ENCODE peak calls at places on chromosomes 12 and 14, in five cellular contexts. N, J, B, U and T are unnamed samples.

GRCh38 chr14:39212034-39212433 is 21.7 kb upstream of the MIA2 start:
- DNase-seq in N (no peak), U (no peak), J (no peak), B (no peak), T (no peak)

GRCh38 chr12:48292030-48292429 is 58.7 kb downstream of the ZNF641 start:
- DNase-seq in J (no peak), N (no peak), B (no peak), U (no peak), T (peak)

GRCh38 chr14:75274045-75274898 is 4.4 kb upstream of the FOS start:
- DNase-seq in J (no peak), B (no peak), U (no peak), N (no peak), T (no peak)

GRCh38 chr14:44989497-44990440 is 27.8 kb downstream of the TOGARAM1 start:
- DNase-seq in J (no peak), N (no peak), U (no peak), B (no peak), T (no peak)

GRCh38 chr12:126588586-126589249 is 1523.5 kb downstream of the AACS start:
- DNase-seq in N (no peak), J (no peak), B (no peak), U (no peak), T (peak)

GRCh38 chr12:119208626-119209061 is 29.9 kb downstream of the HSPB8 start:
- DNase-seq in U (peak), N (peak), B (peak), J (no peak), T (peak)

GRCh38 chr12:48029811-48030650 is 25.8 kb upstream of the COL2A1 start:
- DNase-seq in U (no peak), N (no peak), B (no peak), J (no peak), T (no peak)

GRCh38 chr14:64720190-64720589 is 16.0 kb downstream of the PLEKHG3 start:
- DNase-seq in U (no peak), J (peak), N (no peak), B (peak), T (no peak)

GRCh38 chr12:84056-84455 is 17.5 kb downstream of the IQSEC3 start:
- DNase-seq in U (peak), J (no peak), N (no peak), B (no peak), T (no peak)

GRCh38 chr12:48349471-48349870 is 1.2 kb downstream of the ZNF641 start:
- DNase-seq in B (no peak), J (no peak), N (peak), U (no peak), T (peak)

GRCh38 chr12:49707812-49708147 is 575 bp upstream of the FMNL3 start:
- DNase-seq in J (no peak), B (no peak), N (no peak), U (no peak), T (no peak)

GRCh38 chr12:6853626-6854025 is 1.7 kb downstream of the USP5 start:
- DNase-seq in N (no peak), B (no peak), U (no peak), J (no peak), T (no peak)

GRCh38 chr14:59897757-59898383 is 22.1 kb upstream of the LRRC9 start:
- DNase-seq in B (no peak), N (peak), U (peak), J (peak), T (peak)

GRCh38 chr14:54564799-54565235 is 2.1 kb upstream of the SAMD4A start:
- DNase-seq in N (no peak), J (no peak), B (peak), U (no peak), T (peak)

GRCh38 chr12:124609041-124609984 is 41.9 kb upstream of the NCOR2 start:
- DNase-seq in J (peak), U (peak), N (peak), B (peak), T (peak)

GRCh38 chr14:37124617-37125016 is 47.8 kb downstream of the SLC25A21 start:
- DNase-seq in U (no peak), J (no peak), N (no peak), B (no peak), T (peak)

GRCh38 chr12:119770146-119770545 is 102.2 kb downstream of the PRKAB1 start:
- DNase-seq in J (no peak), N (no peak), U (no peak), B (peak), T (no peak)

GRCh38 chr14:96424104-96424989 is 32.4 kb downstream of the AK7 start:
- DNase-seq in B (peak), U (peak), N (peak), J (peak), T (peak)
- H3K4me3 ChIP-seq in B (peak), U (peak), N (peak), J (peak), T (peak)

DNA sequence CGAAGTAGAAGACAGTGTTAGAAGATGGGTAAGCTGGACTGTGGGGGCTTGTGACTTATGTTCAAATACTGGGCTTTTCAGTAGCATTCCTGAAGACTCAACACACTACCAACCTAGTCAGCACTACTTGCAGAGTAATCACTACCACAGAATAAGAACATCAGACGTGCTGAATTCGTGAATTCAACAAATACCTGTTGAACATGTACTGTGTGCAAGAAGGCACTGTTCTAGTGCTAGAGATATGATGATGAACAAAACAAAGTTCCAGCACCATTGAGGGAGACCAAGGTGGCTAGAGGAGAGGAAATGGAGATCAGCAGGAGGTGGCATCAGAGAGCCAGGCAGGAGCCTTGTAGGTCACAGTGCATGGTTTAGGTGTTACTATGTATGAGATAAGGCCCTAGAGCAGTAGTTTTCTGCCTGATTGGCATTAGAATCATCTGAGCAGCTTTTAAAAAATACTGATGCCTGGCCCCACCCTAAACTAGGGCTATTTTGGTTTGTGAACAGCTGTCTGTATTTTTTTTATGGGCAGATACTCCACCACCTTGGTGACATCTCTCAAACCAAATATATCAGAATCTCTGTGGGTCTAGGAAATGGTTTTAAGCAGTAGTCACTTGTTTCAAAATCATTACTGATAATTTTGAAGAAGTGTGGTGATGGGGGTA is 26.8 kb downstream of the FERMT2 start:
- DNase-seq in B (no peak), J (no peak), N (no peak), U (no peak), T (no peak)
- TF ChIP-seq CTCF in B (peak), J (peak), N (no peak), U (peak), T (no peak)

GRCh38 chr14:32757568-32757967 is 181.1 kb upstream of the NPAS3 start:
- DNase-seq in B (no peak), U (no peak), N (no peak), J (no peak), T (no peak)

GRCh38 chr14:32764131-32764530 is 174.5 kb upstream of the NPAS3 start:
- DNase-seq in N (no peak), B (no peak), U (no peak), J (no peak), T (no peak)

GRCh38 chr14:32761381-32761968 is 177.2 kb upstream of the NPAS3 start:
- DNase-seq in U (no peak), N (no peak), B (no peak), J (no peak), T (peak)

GRCh38 chr14:32763673-32764072 is 175.0 kb upstream of the NPAS3 start:
- DNase-seq in N (no peak), B (no peak), J (no peak), U (no peak), T (no peak)

GRCh38 chr14:32762886-32763285 is 175.8 kb upstream of the NPAS3 start:
- DNase-seq in N (no peak), U (no peak), B (peak), J (no peak), T (peak)
- H3K4me3 ChIP-seq in N (no peak), U (no peak), B (no peak), J (no peak), T (no peak)

GRCh38 chr12:68065687-68066086 is 76.4 kb downstream of the IFNG-AS1 start:
- DNase-seq in J (no peak), U (no peak), B (no peak), N (no peak), T (no peak)
- TF ChIP-seq CTCF in J (no peak), U (no peak), B (no peak), N (no peak), T (no peak)

DNA sequence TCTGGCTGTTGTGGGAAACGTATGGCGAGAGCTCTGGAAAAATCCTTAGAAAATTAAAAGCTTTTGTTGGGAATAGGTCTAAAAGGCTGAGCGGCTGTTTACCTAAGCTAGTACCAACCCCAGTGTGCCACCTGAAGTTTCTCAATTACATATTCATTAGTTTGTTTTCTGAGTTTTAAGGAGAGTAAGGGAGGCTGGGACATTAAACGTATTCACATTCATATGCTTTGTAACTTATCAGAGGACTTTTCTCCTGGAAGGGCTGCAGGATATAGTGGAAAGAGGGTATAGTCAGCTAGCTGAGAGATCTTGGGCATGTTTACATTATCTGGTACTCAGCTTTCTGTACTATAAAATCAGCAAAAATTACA is 1.5 kb upstream of the PAWR start:
- DNase-seq in U (no peak), N (no peak), J (no peak), B (peak), T (no peak)
- H3K4me3 ChIP-seq in U (no peak), N (no peak), J (peak), B (peak), T (peak)

GRCh38 chr12:132164426-132164825 is 20.2 kb downstream of the NOC4L start:
- DNase-seq in U (no peak), N (no peak), J (no peak), B (no peak), T (no peak)

GRCh38 chr12:132161796-132162507 is 17.7 kb downstream of the NOC4L start:
- DNase-seq in N (no peak), U (no peak), J (no peak), B (no peak), T (no peak)

GRCh38 chr12:132163911-132164288 is 19.6 kb downstream of the NOC4L start:
- DNase-seq in N (no peak), B (no peak), J (no peak), U (no peak), T (no peak)

GRCh38 chr12:132162508-132163031 is 18.3 kb downstream of the NOC4L start:
- DNase-seq in B (peak), U (no peak), N (no peak), J (no peak), T (peak)

GRCh38 chr12:132163041-132163910 is 19.0 kb downstream of the NOC4L start:
- DNase-seq in N (no peak), J (no peak), U (no peak), B (no peak), T (no peak)
- TF ChIP-seq CTCF in N (no peak), J (no peak), U (no peak), B (no peak), T (no peak)

DNA sequence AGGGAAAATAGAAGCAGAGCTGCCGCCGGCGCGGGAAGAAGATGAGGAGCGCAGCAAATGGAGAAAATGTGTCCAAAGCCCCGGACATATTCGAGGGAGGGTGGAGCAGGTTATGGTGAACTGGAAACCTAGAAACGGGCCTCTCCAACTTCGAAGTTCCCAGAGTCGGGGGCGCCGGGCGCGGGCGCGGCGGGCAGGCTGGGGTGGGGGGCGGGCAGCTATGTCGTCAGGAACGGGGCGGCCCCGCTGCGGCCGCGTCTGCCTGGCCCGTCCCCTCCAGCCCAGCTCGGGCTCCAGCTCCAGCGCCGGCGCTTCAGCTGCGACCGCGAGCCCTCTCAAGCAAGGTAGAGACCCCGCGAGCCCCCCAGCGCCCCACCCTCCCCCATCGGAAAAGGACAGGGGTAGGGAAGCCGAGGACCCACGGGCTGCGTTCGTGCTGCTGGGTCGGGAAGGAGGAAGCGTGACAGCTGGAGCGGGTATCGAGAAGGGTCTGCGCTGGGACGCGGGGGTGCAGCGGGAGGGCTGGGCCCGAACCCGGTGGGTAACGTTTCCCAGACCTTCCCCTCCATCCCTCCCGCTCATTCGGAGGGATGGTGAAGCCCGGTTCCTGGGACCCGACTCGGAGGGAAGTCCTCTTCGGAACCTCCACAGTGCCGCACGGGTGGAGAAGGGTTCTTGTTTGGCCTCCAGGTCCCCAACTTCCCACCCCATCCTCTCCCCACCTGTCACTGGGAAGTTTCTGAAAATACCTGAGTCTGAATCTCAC is 1.0 kb downstream of the DGKA start:
- DNase-seq in B (peak), J (peak), U (peak), N (peak), T (peak)
- H3K4me3 ChIP-seq in B (peak), J (peak), U (peak), N (peak), T (peak)

DNA sequence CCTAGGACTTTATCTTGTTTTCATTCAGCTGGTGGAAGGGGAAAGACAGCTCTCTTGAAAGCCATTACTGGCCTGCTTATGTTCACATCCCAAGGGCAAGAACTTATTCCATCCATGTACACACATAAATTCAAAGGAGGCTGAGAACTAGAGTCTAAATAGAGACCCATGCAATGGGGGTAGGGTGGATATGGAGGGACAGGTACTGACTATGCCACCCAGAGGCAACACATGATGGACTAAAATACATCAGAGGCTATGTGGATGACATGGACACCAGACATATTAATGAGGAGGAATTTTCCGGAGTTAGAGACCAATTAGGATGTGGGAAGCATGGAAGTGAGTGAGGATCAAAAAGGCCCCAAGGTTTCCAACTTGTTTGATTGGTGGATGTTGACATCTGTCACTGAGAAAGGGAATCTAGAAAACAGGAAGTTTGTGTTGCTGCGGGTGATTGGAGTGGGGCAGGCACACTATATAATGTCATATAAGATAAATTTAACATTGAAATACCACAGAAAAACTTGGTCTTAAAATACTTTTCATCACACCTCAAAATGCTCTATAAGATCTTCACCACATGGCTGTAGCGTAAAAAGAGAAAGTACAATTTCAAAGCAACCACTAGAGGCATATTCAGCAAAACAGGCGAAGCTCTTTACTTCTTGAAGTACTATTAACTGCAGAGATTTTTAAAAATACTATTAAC is 130.4 kb downstream of the GRIP1 start:
- DNase-seq in J (no peak), N (no peak), U (no peak), B (no peak), T (no peak)
- TF ChIP-seq CTCF in J (no peak), N (no peak), U (no peak), B (no peak), T (no peak)

GRCh38 chr12:64181504-64182291 is 40.4 kb downstream of the KICS2 start:
- DNase-seq in U (peak), B (peak), J (peak), N (peak), T (peak)
- H3K4me3 ChIP-seq in U (no peak), B (peak), J (no peak), N (no peak), T (no peak)